ENCODE peak calls at places on chromosomes 4 and X, in eight cellular contexts. One of them, this sample, is unnamed.

GRCh38 chrX:10617964-10618342 is 2.4 kb downstream of the MID1 start:
- DNase-seq in upper lobe of right lung: no peak
- DNase-seq in lung: peak
- DNase-seq in dorsolateral prefrontal cortex: no peak
- DNase-seq in uterus: no peak
- DNase-seq in activated CD8-positive, alpha-beta T cell treated with anti-CD3 and anti-CD28 coated beads for 36 hours: no peak
- DNase-seq in SK-N-SH: peak
- DNase-seq in fibroblast of mammary gland: peak
- DNase-seq in this sample: no peak

GRCh38 chr4:74534936-74535335 is 90.0 kb downstream of the AREG start:
- DNase-seq in upper lobe of right lung: no peak
- DNase-seq in dorsolateral prefrontal cortex: no peak
- DNase-seq in activated CD8-positive, alpha-beta T cell treated with anti-CD3 and anti-CD28 coated beads for 36 hours: no peak
- DNase-seq in SK-N-SH: no peak
- DNase-seq in uterus: no peak
- DNase-seq in fibroblast of mammary gland: no peak
- DNase-seq in lung: no peak
- DNase-seq in this sample: no peak

GRCh38 chr4:23458061-23458460 is 431.8 kb downstream of the PPARGC1A start:
- DNase-seq in uterus: no peak
- DNase-seq in SK-N-SH: no peak
- DNase-seq in dorsolateral prefrontal cortex: no peak
- DNase-seq in activated CD8-positive, alpha-beta T cell treated with anti-CD3 and anti-CD28 coated beads for 36 hours: no peak
- DNase-seq in upper lobe of right lung: no peak
- DNase-seq in fibroblast of mammary gland: no peak
- DNase-seq in lung: no peak
- DNase-seq in this sample: no peak

GRCh38 chrX:44975666-44976263 is 102.8 kb downstream of the KDM6A start:
- DNase-seq in upper lobe of right lung: no peak
- DNase-seq in dorsolateral prefrontal cortex: no peak
- DNase-seq in fibroblast of mammary gland: no peak
- DNase-seq in SK-N-SH: no peak
- DNase-seq in uterus: no peak
- DNase-seq in lung: no peak
- DNase-seq in activated CD8-positive, alpha-beta T cell treated with anti-CD3 and anti-CD28 coated beads for 36 hours: no peak
- DNase-seq in this sample: no peak

GRCh38 chr4:80912350-80912749 is 118.2 kb upstream of the BMP3 start:
- DNase-seq in upper lobe of right lung: no peak
- DNase-seq in SK-N-SH: no peak
- DNase-seq in activated CD8-positive, alpha-beta T cell treated with anti-CD3 and anti-CD28 coated beads for 36 hours: no peak
- DNase-seq in dorsolateral prefrontal cortex: no peak
- DNase-seq in uterus: no peak
- DNase-seq in fibroblast of mammary gland: no peak
- DNase-seq in lung: no peak
- DNase-seq in this sample: no peak

GRCh38 chrX:88865634-88866033 is 118.6 kb downstream of the CPXCR1 start:
- DNase-seq in activated CD8-positive, alpha-beta T cell treated with anti-CD3 and anti-CD28 coated beads for 36 hours: no peak
- DNase-seq in upper lobe of right lung: no peak
- DNase-seq in lung: no peak
- DNase-seq in uterus: no peak
- DNase-seq in dorsolateral prefrontal cortex: no peak
- DNase-seq in SK-N-SH: no peak
- DNase-seq in fibroblast of mammary gland: no peak
- DNase-seq in this sample: no peak

GRCh38 chr4:165682621-165683020 is 190.4 kb upstream of the TLL1 start:
- DNase-seq in uterus: no peak
- DNase-seq in dorsolateral prefrontal cortex: no peak
- DNase-seq in lung: no peak
- DNase-seq in SK-N-SH: no peak
- DNase-seq in upper lobe of right lung: no peak
- DNase-seq in fibroblast of mammary gland: peak
- DNase-seq in activated CD8-positive, alpha-beta T cell treated with anti-CD3 and anti-CD28 coated beads for 36 hours: no peak
- DNase-seq in this sample: no peak

GRCh38 chr4:52853351-52853750 is 8.8 kb upstream of the RASL11B start:
- DNase-seq in SK-N-SH: no peak
- DNase-seq in upper lobe of right lung: no peak
- DNase-seq in activated CD8-positive, alpha-beta T cell treated with anti-CD3 and anti-CD28 coated beads for 36 hours: no peak
- DNase-seq in fibroblast of mammary gland: peak
- DNase-seq in lung: no peak
- DNase-seq in uterus: no peak
- DNase-seq in dorsolateral prefrontal cortex: no peak
- DNase-seq in this sample: no peak

GRCh38 chrX:153488231-153488914 is 6.4 kb upstream of the BGN start:
- DNase-seq in lung: no peak
- DNase-seq in dorsolateral prefrontal cortex: no peak
- DNase-seq in fibroblast of mammary gland: no peak
- DNase-seq in SK-N-SH: no peak
- DNase-seq in uterus: no peak
- DNase-seq in upper lobe of right lung: no peak
- DNase-seq in activated CD8-positive, alpha-beta T cell treated with anti-CD3 and anti-CD28 coated beads for 36 hours: no peak
- DNase-seq in this sample: no peak

GRCh38 chrX:126137899-126138298 is 28.2 kb downstream of the DCAF12L2 start:
- DNase-seq in dorsolateral prefrontal cortex: no peak
- DNase-seq in fibroblast of mammary gland: no peak
- DNase-seq in activated CD8-positive, alpha-beta T cell treated with anti-CD3 and anti-CD28 coated beads for 36 hours: no peak
- DNase-seq in uterus: no peak
- DNase-seq in upper lobe of right lung: no peak
- DNase-seq in SK-N-SH: peak
- DNase-seq in lung: no peak
- DNase-seq in this sample: no peak

GRCh38 chrX:47690175-47690574 is 31.2 kb upstream of the UXT start:
- DNase-seq in fibroblast of mammary gland: peak
- DNase-seq in lung: no peak
- DNase-seq in upper lobe of right lung: no peak
- DNase-seq in uterus: no peak
- DNase-seq in dorsolateral prefrontal cortex: no peak
- DNase-seq in SK-N-SH: no peak
- DNase-seq in activated CD8-positive, alpha-beta T cell treated with anti-CD3 and anti-CD28 coated beads for 36 hours: no peak
- DNase-seq in this sample: no peak

GRCh38 chrX:136063340-136064079 is 78.3 kb downstream of the SLC9A6 start:
- DNase-seq in fibroblast of mammary gland: peak
- DNase-seq in uterus: no peak
- DNase-seq in SK-N-SH: no peak
- DNase-seq in lung: no peak
- DNase-seq in upper lobe of right lung: no peak
- DNase-seq in activated CD8-positive, alpha-beta T cell treated with anti-CD3 and anti-CD28 coated beads for 36 hours: no peak
- DNase-seq in dorsolateral prefrontal cortex: no peak
- DNase-seq in this sample: no peak

GRCh38 chr4:23888421-23889319 is 1.2 kb downstream of the PPARGC1A start:
- DNase-seq in uterus: peak
- DNase-seq in upper lobe of right lung: no peak
- DNase-seq in activated CD8-positive, alpha-beta T cell treated with anti-CD3 and anti-CD28 coated beads for 36 hours: no peak
- DNase-seq in fibroblast of mammary gland: peak
- DNase-seq in lung: peak
- DNase-seq in SK-N-SH: peak
- DNase-seq in dorsolateral prefrontal cortex: no peak
- DNase-seq in this sample: no peak

GRCh38 chrX:72294497-72294896 is 11.2 kb downstream of the CITED1 start:
- DNase-seq in fibroblast of mammary gland: no peak
- DNase-seq in dorsolateral prefrontal cortex: no peak
- DNase-seq in SK-N-SH: no peak
- DNase-seq in lung: no peak
- DNase-seq in upper lobe of right lung: no peak
- DNase-seq in activated CD8-positive, alpha-beta T cell treated with anti-CD3 and anti-CD28 coated beads for 36 hours: no peak
- DNase-seq in uterus: no peak
- DNase-seq in this sample: no peak

GRCh38 chr4:177759714-177760113 is 317.5 kb upstream of the AGA start:
- DNase-seq in fibroblast of mammary gland: no peak
- DNase-seq in activated CD8-positive, alpha-beta T cell treated with anti-CD3 and anti-CD28 coated beads for 36 hours: no peak
- DNase-seq in uterus: no peak
- DNase-seq in lung: no peak
- DNase-seq in upper lobe of right lung: no peak
- DNase-seq in dorsolateral prefrontal cortex: no peak
- DNase-seq in SK-N-SH: no peak
- DNase-seq in this sample: no peak

GRCh38 chrX:53768451-53769246 is 82.1 kb upstream of the HUWE1 start:
- DNase-seq in lung: no peak
- DNase-seq in activated CD8-positive, alpha-beta T cell treated with anti-CD3 and anti-CD28 coated beads for 36 hours: peak
- DNase-seq in upper lobe of right lung: no peak
- DNase-seq in SK-N-SH: no peak
- DNase-seq in uterus: no peak
- DNase-seq in fibroblast of mammary gland: no peak
- DNase-seq in dorsolateral prefrontal cortex: no peak
- DNase-seq in this sample: no peak

GRCh38 chrX:130665214-130665613 is 237.8 kb downstream of the ENOX2 start:
- DNase-seq in upper lobe of right lung: no peak
- DNase-seq in lung: no peak
- DNase-seq in uterus: no peak
- DNase-seq in SK-N-SH: no peak
- DNase-seq in activated CD8-positive, alpha-beta T cell treated with anti-CD3 and anti-CD28 coated beads for 36 hours: no peak
- DNase-seq in fibroblast of mammary gland: no peak
- DNase-seq in dorsolateral prefrontal cortex: no peak
- DNase-seq in this sample: no peak

GRCh38 chr4:95637047-95637600 is 88.4 kb upstream of the UNC5C start:
- DNase-seq in fibroblast of mammary gland: peak
- DNase-seq in activated CD8-positive, alpha-beta T cell treated with anti-CD3 and anti-CD28 coated beads for 36 hours: no peak
- DNase-seq in uterus: no peak
- DNase-seq in SK-N-SH: peak
- DNase-seq in lung: no peak
- DNase-seq in dorsolateral prefrontal cortex: no peak
- DNase-seq in upper lobe of right lung: no peak
- DNase-seq in this sample: peak

GRCh38 chr4:38230121-38230728 is 270.0 kb downstream of the PTTG2 start:
- DNase-seq in upper lobe of right lung: no peak
- DNase-seq in uterus: no peak
- DNase-seq in dorsolateral prefrontal cortex: no peak
- DNase-seq in lung: no peak
- DNase-seq in fibroblast of mammary gland: no peak
- DNase-seq in SK-N-SH: no peak
- DNase-seq in activated CD8-positive, alpha-beta T cell treated with anti-CD3 and anti-CD28 coated beads for 36 hours: no peak
- DNase-seq in this sample: no peak

GRCh38 chr4:37767546-37767945 is 58.9 kb upstream of the PGM2 start:
- DNase-seq in uterus: peak
- DNase-seq in activated CD8-positive, alpha-beta T cell treated with anti-CD3 and anti-CD28 coated beads for 36 hours: peak
- DNase-seq in lung: peak
- DNase-seq in upper lobe of right lung: peak
- DNase-seq in fibroblast of mammary gland: peak
- DNase-seq in SK-N-SH: no peak
- DNase-seq in dorsolateral prefrontal cortex: peak
- DNase-seq in this sample: no peak

GRCh38 chrX:21798677-21799219 is 40.7 kb upstream of the MBTPS2 start:
- DNase-seq in uterus: no peak
- DNase-seq in dorsolateral prefrontal cortex: no peak
- DNase-seq in activated CD8-positive, alpha-beta T cell treated with anti-CD3 and anti-CD28 coated beads for 36 hours: no peak
- DNase-seq in fibroblast of mammary gland: peak
- DNase-seq in upper lobe of right lung: no peak
- DNase-seq in lung: no peak
- DNase-seq in SK-N-SH: no peak
- DNase-seq in this sample: no peak

GRCh38 chr4:47551682-47552081 is 66.6 kb downstream of the ATP10D start:
- DNase-seq in activated CD8-positive, alpha-beta T cell treated with anti-CD3 and anti-CD28 coated beads for 36 hours: no peak
- DNase-seq in upper lobe of right lung: no peak
- DNase-seq in SK-N-SH: no peak
- DNase-seq in lung: no peak
- DNase-seq in dorsolateral prefrontal cortex: no peak
- DNase-seq in uterus: no peak
- DNase-seq in fibroblast of mammary gland: peak
- DNase-seq in this sample: no peak

GRCh38 chr4:45294464-45294863 is 568.1 kb upstream of the GNPDA2 start:
- DNase-seq in SK-N-SH: no peak
- DNase-seq in dorsolateral prefrontal cortex: no peak
- DNase-seq in fibroblast of mammary gland: no peak
- DNase-seq in upper lobe of right lung: no peak
- DNase-seq in activated CD8-positive, alpha-beta T cell treated with anti-CD3 and anti-CD28 coated beads for 36 hours: no peak
- DNase-seq in uterus: no peak
- DNase-seq in lung: no peak
- DNase-seq in this sample: no peak

DNA sequence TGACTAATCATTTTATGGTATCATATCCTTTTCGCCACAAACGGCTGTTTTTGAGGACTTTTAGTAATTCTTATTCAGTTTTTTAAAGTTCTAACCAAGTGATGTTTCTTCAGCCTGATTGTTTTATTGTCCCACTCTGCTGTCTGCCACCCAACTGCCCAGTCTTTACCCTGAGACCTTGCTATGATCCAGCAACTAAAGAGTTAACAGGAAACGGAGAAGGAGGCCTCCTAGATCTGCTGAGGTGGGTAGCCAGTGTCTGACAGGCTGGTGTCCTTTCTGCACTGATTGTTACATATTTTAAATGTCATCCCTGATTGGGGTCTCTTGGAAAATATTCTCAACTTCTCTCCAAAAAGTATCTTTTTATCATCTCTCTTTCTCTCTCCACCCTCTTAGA is 7.9 kb upstream of the TMEM150C start:
- DNase-seq in upper lobe of right lung: no peak
- DNase-seq in SK-N-SH: no peak
- DNase-seq in fibroblast of mammary gland: no peak
- DNase-seq in dorsolateral prefrontal cortex: no peak
- DNase-seq in lung: no peak
- DNase-seq in activated CD8-positive, alpha-beta T cell treated with anti-CD3 and anti-CD28 coated beads for 36 hours: no peak
- DNase-seq in uterus: no peak
- DNase-seq in this sample: no peak
- TF ChIP-seq CTCF in upper lobe of right lung: no peak
- TF ChIP-seq CTCF in SK-N-SH: no peak
- TF ChIP-seq CTCF in fibroblast of mammary gland: no peak
- TF ChIP-seq CTCF in dorsolateral prefrontal cortex: no peak
- TF ChIP-seq CTCF in lung: no peak
- TF ChIP-seq CTCF in activated CD8-positive, alpha-beta T cell treated with anti-CD3 and anti-CD28 coated beads for 36 hours: no peak
- TF ChIP-seq CTCF in uterus: no peak
- TF ChIP-seq CTCF in this sample: no peak

GRCh38 chrX:112910418-112910817 is 69.8 kb upstream of the AMOT start:
- DNase-seq in uterus: no peak
- DNase-seq in SK-N-SH: no peak
- DNase-seq in upper lobe of right lung: no peak
- DNase-seq in dorsolateral prefrontal cortex: no peak
- DNase-seq in lung: no peak
- DNase-seq in fibroblast of mammary gland: no peak
- DNase-seq in activated CD8-positive, alpha-beta T cell treated with anti-CD3 and anti-CD28 coated beads for 36 hours: no peak
- DNase-seq in this sample: no peak
- TF ChIP-seq CTCF in uterus: no peak
- TF ChIP-seq CTCF in SK-N-SH: no peak
- TF ChIP-seq CTCF in upper lobe of right lung: no peak
- TF ChIP-seq CTCF in dorsolateral prefrontal cortex: no peak
- TF ChIP-seq CTCF in lung: no peak
- TF ChIP-seq CTCF in fibroblast of mammary gland: no peak
- TF ChIP-seq CTCF in activated CD8-positive, alpha-beta T cell treated with anti-CD3 and anti-CD28 coated beads for 36 hours: no peak
- TF ChIP-seq CTCF in this sample: no peak

GRCh38 chr4:76784237-76784636 is 113.7 kb downstream of the SOWAHB start:
- DNase-seq in activated CD8-positive, alpha-beta T cell treated with anti-CD3 and anti-CD28 coated beads for 36 hours: peak
- DNase-seq in uterus: no peak
- DNase-seq in lung: no peak
- DNase-seq in SK-N-SH: no peak
- DNase-seq in upper lobe of right lung: no peak
- DNase-seq in fibroblast of mammary gland: peak
- DNase-seq in dorsolateral prefrontal cortex: no peak
- DNase-seq in this sample: no peak
- TF ChIP-seq CTCF in activated CD8-positive, alpha-beta T cell treated with anti-CD3 and anti-CD28 coated beads for 36 hours: no peak
- TF ChIP-seq CTCF in uterus: no peak
- TF ChIP-seq CTCF in lung: no peak
- TF ChIP-seq CTCF in SK-N-SH: peak
- TF ChIP-seq CTCF in upper lobe of right lung: no peak
- TF ChIP-seq CTCF in fibroblast of mammary gland: peak
- TF ChIP-seq CTCF in dorsolateral prefrontal cortex: no peak
- TF ChIP-seq CTCF in this sample: no peak

DNA sequence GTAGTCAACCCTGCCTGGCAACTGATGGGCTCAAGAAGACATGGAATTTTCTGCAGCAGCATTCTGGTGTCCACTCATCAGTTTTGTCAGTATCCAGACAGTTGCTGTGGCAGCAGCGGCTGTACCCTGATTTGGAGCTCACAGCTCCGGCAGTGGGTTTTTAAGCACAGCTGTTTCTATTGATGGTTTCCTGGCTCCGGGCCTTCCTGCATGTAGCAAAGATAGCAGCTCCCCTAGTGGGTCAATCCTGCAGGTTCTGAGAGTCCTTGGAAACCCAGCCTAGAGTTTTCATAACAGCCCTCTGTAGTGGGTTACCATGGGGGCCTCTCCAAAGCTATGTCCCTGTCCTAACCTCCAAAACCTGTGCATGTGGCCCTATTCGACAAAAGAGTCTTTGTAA is 84.0 kb upstream of the ATP6AP2 start:
- DNase-seq in activated CD8-positive, alpha-beta T cell treated with anti-CD3 and anti-CD28 coated beads for 36 hours: no peak
- DNase-seq in uterus: no peak
- DNase-seq in fibroblast of mammary gland: peak
- DNase-seq in lung: no peak
- DNase-seq in SK-N-SH: peak
- DNase-seq in upper lobe of right lung: no peak
- DNase-seq in dorsolateral prefrontal cortex: no peak
- DNase-seq in this sample: peak
- TF ChIP-seq CTCF in activated CD8-positive, alpha-beta T cell treated with anti-CD3 and anti-CD28 coated beads for 36 hours: no peak
- TF ChIP-seq CTCF in uterus: no peak
- TF ChIP-seq CTCF in fibroblast of mammary gland: peak
- TF ChIP-seq CTCF in lung: no peak
- TF ChIP-seq CTCF in SK-N-SH: peak
- TF ChIP-seq CTCF in upper lobe of right lung: no peak
- TF ChIP-seq CTCF in dorsolateral prefrontal cortex: no peak
- TF ChIP-seq CTCF in this sample: no peak